ENCODE peak calls at places on chromosomes 2 and 18, in four cellular contexts. One of them, this sample, is unnamed.

GRCh38 chr2:157190151-157190550 is 67.4 kb upstream of the GALNT5 start:
- DNase-seq in H1: no peak
- DNase-seq in mesendoderm: peak
- DNase-seq in H9: no peak
- DNase-seq in this sample: peak

GRCh38 chr2:233217892-233218377 is 33.5 kb upstream of the ATG16L1 start:
- DNase-seq in mesendoderm: no peak
- DNase-seq in H9: no peak
- DNase-seq in H1: no peak
- DNase-seq in this sample: no peak

GRCh38 chr2:1517786-1518500 is 104.7 kb downstream of the TPO start:
- DNase-seq in mesendoderm: no peak
- DNase-seq in H9: no peak
- DNase-seq in H1: no peak
- DNase-seq in this sample: no peak

GRCh38 chr2:80459028-80459427 is 154.5 kb upstream of the LRRTM1 start:
- DNase-seq in H9: no peak
- DNase-seq in H1: no peak
- DNase-seq in mesendoderm: peak
- DNase-seq in this sample: no peak

GRCh38 chr2:151775057-151775740 is 40.9 kb upstream of the NEB start:
- DNase-seq in H1: no peak
- DNase-seq in mesendoderm: no peak
- DNase-seq in H9: no peak
- DNase-seq in this sample: peak

GRCh38 chr2:223054193-223054781 is 2.3 kb downstream of the KCNE4 start:
- DNase-seq in mesendoderm: no peak
- DNase-seq in H1: no peak
- DNase-seq in H9: no peak
- DNase-seq in this sample: peak

GRCh38 chr18:74977041-74977440 is 231.9 kb downstream of the PTGR3 start:
- DNase-seq in mesendoderm: no peak
- DNase-seq in H9: no peak
- DNase-seq in H1: no peak
- DNase-seq in this sample: peak

GRCh38 chr18:50203801-50204604 is 9.1 kb upstream of the MYO5B start:
- DNase-seq in mesendoderm: peak
- DNase-seq in H1: peak
- DNase-seq in H9: peak
- DNase-seq in this sample: peak

GRCh38 chr2:65957886-65958285 is 477.0 kb upstream of the MEIS1 start:
- DNase-seq in mesendoderm: peak
- DNase-seq in H1: no peak
- DNase-seq in H9: peak
- DNase-seq in this sample: no peak

GRCh38 chr18:43029414-43029813 is 86.1 kb downstream of the RIT2 start:
- DNase-seq in mesendoderm: no peak
- DNase-seq in H1: no peak
- DNase-seq in H9: no peak
- DNase-seq in this sample: no peak

GRCh38 chr18:43031169-43031568 is 84.3 kb downstream of the RIT2 start:
- DNase-seq in mesendoderm: peak
- DNase-seq in H1: no peak
- DNase-seq in H9: no peak
- DNase-seq in this sample: no peak

GRCh38 chr18:43034683-43035500 is 80.6 kb downstream of the RIT2 start:
- DNase-seq in H9: peak
- DNase-seq in mesendoderm: peak
- DNase-seq in H1: no peak
- DNase-seq in this sample: no peak
- H3K56ac ChIP-seq in H9: no peak
- H3K56ac ChIP-seq in mesendoderm: peak
- H3K56ac ChIP-seq in H1: no peak
- H3K56ac ChIP-seq in this sample: no peak

DNA sequence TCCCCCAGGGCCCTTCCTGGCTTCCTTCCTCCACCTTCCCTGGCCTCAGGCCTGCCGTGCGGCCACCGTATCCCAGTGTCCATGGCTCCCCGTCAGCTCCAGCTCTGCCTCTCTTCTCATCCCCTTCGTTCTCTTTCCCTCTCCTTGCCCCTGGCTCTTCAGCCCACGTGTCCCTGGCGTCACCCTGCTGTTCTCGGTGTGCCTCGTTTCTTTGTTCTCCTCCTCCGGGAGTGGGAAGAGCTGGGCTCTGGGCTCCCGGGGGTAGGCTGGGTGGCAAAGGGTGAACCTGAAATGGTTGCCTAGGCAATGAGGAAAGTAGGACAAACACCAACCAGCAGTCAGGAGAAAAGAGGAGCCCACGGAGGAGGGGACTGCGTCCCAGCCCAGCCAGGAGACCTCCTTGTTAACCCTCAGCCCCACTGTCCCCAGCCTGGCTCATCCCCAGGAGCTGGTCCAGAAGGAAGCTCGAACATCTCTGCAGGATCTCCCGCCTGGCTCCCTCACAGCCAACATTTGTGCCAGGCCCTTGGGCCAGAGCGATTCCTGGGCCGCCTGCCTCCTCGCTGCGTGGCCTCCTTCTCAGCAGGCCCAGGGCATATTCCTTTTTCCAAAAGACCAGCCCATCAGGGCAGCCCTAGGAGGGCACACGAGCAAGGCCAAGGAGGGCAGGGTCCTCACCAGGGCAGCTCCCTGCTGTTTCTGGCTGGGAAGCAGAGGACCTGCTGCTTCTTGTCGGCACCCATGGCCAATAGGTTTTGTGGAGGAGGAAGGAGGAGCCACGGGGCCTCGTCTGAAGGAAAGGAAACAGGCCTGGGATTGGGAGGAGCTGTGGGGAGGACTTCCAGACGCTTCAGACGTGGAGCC is 30.9 kb upstream of the DNMT3A start:
- DNase-seq in mesendoderm: no peak
- DNase-seq in H9: peak
- DNase-seq in H1: no peak
- DNase-seq in this sample: no peak
- H3K56ac ChIP-seq in mesendoderm: no peak
- H3K56ac ChIP-seq in H9: no peak
- H3K56ac ChIP-seq in H1: no peak
- H3K56ac ChIP-seq in this sample: no peak

GRCh38 chr18:31973929-31974546 is 31.1 kb upstream of the TRAPPC8 start:
- DNase-seq in H9: no peak
- DNase-seq in mesendoderm: peak
- DNase-seq in H1: no peak
- DNase-seq in this sample: no peak
- H3K56ac ChIP-seq in H9: no peak
- H3K56ac ChIP-seq in mesendoderm: no peak
- H3K56ac ChIP-seq in H1: no peak
- H3K56ac ChIP-seq in this sample: no peak

GRCh38 chr2:177484396-177484795 is 91.8 kb downstream of the AGPS start:
- DNase-seq in H1: no peak
- DNase-seq in H9: no peak
- DNase-seq in mesendoderm: no peak
- DNase-seq in this sample: no peak
- H3K56ac ChIP-seq in H1: no peak
- H3K56ac ChIP-seq in H9: no peak
- H3K56ac ChIP-seq in mesendoderm: no peak
- H3K56ac ChIP-seq in this sample: no peak

DNA sequence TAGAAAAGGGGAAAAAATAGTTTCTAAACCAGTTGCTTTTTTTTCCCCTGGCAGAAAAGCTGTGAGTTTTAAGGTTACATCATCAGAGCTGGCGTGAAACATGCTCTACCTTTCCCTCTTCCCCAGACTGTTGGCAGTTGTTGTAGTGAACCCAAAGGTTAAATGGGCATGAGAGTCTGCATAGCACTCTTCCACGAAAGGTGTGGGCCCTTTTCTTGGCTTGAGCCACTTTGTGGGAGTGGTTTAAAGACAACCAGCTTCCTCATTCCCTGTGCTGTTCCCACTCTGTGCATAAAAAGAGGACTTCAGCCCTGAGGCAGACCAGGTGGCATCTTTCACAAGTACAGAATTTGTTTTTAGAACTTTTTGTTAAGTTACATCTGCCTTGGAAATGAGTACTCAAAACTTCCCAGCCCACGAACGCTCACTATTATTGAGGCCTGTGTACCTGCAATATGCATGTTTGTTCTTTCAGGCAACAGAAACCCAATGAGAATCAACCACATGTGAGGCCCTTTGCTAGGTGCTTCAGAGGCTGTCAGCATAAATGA is 243.8 kb downstream of the BABAM2 start:
- DNase-seq in H9: no peak
- DNase-seq in H1: no peak
- DNase-seq in mesendoderm: no peak
- DNase-seq in this sample: no peak
- H3K56ac ChIP-seq in H9: no peak
- H3K56ac ChIP-seq in H1: no peak
- H3K56ac ChIP-seq in mesendoderm: no peak
- H3K56ac ChIP-seq in this sample: no peak

DNA sequence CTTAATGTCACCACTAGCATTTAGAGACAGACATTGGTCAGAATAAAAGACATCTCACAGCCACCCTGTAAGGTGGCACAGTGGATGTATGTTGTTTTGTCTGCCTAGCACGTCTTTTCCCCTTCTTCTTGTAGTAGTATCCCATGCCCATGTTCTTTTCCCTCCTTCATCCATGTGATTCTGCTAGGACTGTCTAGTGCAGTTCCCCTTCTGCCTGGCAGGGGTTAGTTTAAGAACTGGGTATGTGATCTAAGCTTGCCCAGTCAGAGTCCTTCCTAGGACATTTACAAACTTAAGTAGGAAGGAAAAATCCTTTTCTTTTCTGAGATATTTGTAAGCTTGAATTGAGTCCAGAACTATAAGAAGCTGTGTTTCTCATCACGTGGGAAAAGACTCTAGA is 172.3 kb downstream of the BABAM2 start:
- DNase-seq in mesendoderm: no peak
- DNase-seq in H1: no peak
- DNase-seq in H9: no peak
- DNase-seq in this sample: no peak
- H3K56ac ChIP-seq in mesendoderm: no peak
- H3K56ac ChIP-seq in H1: no peak
- H3K56ac ChIP-seq in H9: no peak
- H3K56ac ChIP-seq in this sample: no peak

DNA sequence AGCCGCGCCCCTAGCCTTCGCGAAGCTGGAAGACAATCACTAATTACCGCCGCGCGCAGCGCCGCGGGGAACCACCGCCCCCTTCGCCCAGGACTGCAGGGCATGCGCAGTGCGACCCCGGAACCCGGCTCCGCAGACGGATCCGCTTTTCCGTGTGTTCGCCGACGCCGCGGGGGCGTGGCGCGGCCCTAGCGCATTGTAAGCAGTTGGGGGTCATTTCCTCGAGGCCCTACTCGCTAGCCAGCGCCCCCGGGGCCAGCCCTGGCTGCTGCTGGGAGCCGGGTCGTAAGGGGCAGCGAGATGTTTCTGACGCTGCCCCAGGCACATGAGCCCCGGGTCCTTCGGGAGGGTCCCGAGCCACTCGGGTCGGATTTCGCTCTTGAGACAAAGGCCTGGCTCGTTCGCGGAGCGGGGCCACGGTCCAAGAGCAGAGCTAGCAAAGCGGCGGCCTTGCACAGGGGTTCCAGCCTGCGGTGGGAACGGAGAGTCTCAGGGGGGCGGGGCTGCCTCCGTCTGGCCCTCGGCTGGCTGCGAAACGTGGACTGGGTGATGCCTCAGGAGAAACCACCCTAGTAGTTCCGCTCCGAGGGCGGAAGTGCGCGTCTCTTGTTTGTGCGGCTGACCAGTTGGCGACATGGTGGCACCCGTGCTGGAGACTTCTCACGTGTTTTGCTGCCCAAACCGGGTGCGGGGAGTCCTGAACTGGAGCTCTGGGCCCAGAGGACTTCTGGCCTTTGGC is at the start of the genes ELP2 and SLC39A6:
- DNase-seq in H1: peak
- DNase-seq in mesendoderm: peak
- DNase-seq in H9: peak
- DNase-seq in this sample: peak
- H3K56ac ChIP-seq in H1: peak
- H3K56ac ChIP-seq in mesendoderm: peak
- H3K56ac ChIP-seq in H9: no peak
- H3K56ac ChIP-seq in this sample: peak